ENCODE peak calls at places on chromosome 3, in five cellular contexts. R, J, N, Q and G are unnamed samples.

GRCh38 chr3:77370413-77370812 is 330.5 kb downstream of the ROBO2 start:
- DNase-seq in R (no peak), J (no peak), N (no peak), Q (peak; percentile 29), G (peak; percentile 44)

GRCh38 chr3:122660575-122660974 is 20.1 kb upstream of the PARP14 start:
- DNase-seq in R (no peak), J (no peak), N (no peak), Q (no peak), G (no peak)

GRCh38 chr3:196111939-196112386 is 30.1 kb upstream of the TFRC start:
- DNase-seq in R (no peak), J (no peak), N (no peak), Q (no peak), G (no peak)

GRCh38 chr3:58238830-58239229 is 1.2 kb downstream of the ABHD6 start:
- DNase-seq in R (no peak), J (no peak), N (no peak), Q (no peak), G (no peak)

GRCh38 chr3:184078851-184079250 is 18.0 kb upstream of the HTR3E start:
- DNase-seq in R (no peak), J (no peak), N (no peak), Q (no peak), G (no peak)

GRCh38 chr3:46849098-46849631 is 14.1 kb downstream of the MYL3 start:
- DNase-seq in R (no peak), J (no peak), N (no peak), Q (peak; percentile 27), G (no peak)

GRCh38 chr3:80688814-80689213 is 921.0 kb upstream of the ROBO1 start:
- DNase-seq in R (no peak), J (no peak), N (peak; percentile 19), Q (no peak), G (no peak)

GRCh38 chr3:23805881-23806321 is at the start of gene UBE2E1:
- DNase-seq in R (peak; percentile 78), J (peak; percentile 40), N (peak; percentile 83), Q (peak; percentile 84), G (peak; percentile 28)